ENCODE peak calls at places on chromosomes 12 and 14, in eight cellular contexts. L, H, Q, P, B, V, R and A are unnamed samples.

GRCh38 chr14:81269100-81269978 is 48.6 kb upstream of the GTF2A1 start:
- DNase-seq in L (no peak), V (peak), P (peak), H (no peak), Q (peak), R (no peak), B (no peak), A (no peak)

GRCh38 chr12:103635419-103635818 is 48.3 kb downstream of the STAB2 start:
- DNase-seq in Q (no peak), V (no peak), H (no peak), B (no peak), L (no peak), R (no peak), P (no peak), A (no peak)

GRCh38 chr14:77376771-77377501 is at the start of the genes SAMD15 and TMED8:
- DNase-seq in H (peak), V (peak), R (peak), L (peak), P (peak), Q (peak), B (peak), A (peak)

GRCh38 chr12:79373896-79374499 is 316.8 kb downstream of the PAWR start:
- DNase-seq in Q (peak), H (no peak), V (no peak), B (no peak), P (peak), L (no peak), R (no peak), A (no peak)

GRCh38 chr12:15963271-15963670 is 52.1 kb downstream of the DERA start:
- DNase-seq in H (no peak), V (no peak), B (no peak), P (peak), Q (no peak), R (no peak), L (no peak), A (no peak)

GRCh38 chr14:91029451-91030217 is 30.8 kb downstream of the RPS6KA5 start:
- DNase-seq in Q (no peak), L (no peak), B (no peak), R (no peak), V (no peak), H (no peak), P (no peak), A (no peak)

GRCh38 chr12:10392394-10392930 is 2.6 kb upstream of the KLRK1 start:
- DNase-seq in P (peak), H (peak), L (no peak), Q (no peak), V (no peak), B (no peak), R (peak), A (no peak)

GRCh38 chr14:81272322-81272721 is 51.6 kb upstream of the GTF2A1 start:
- DNase-seq in R (no peak), L (no peak), P (no peak), Q (no peak), B (no peak), V (no peak), H (no peak), A (no peak)

GRCh38 chr12:100566887-100567637 is 6.4 kb upstream of the GAS2L3 start:
- DNase-seq in V (no peak), L (no peak), P (peak), H (no peak), Q (no peak), R (no peak), B (no peak), A (no peak)

GRCh38 chr12:47052274-47052673 is 27.1 kb upstream of the PCED1B start:
- DNase-seq in R (no peak), P (no peak), H (no peak), Q (no peak), V (no peak), B (no peak), L (no peak), A (no peak)

GRCh38 chr12:117236456-117237001 is 46.3 kb upstream of the FBXO21 start:
- DNase-seq in R (peak), Q (peak), H (peak), V (peak), P (peak), L (peak), B (peak), A (peak)

GRCh38 chr14:99598774-99599173 is 5.2 kb downstream of the CCDC85C start:
- DNase-seq in H (no peak), Q (no peak), V (no peak), B (no peak), L (no peak), P (no peak), R (no peak), A (no peak)

GRCh38 chr12:43345023-43345422 is 207.0 kb downstream of the ADAMTS20 start:
- DNase-seq in V (no peak), P (no peak), B (no peak), R (no peak), L (no peak), Q (no peak), H (no peak), A (no peak)

GRCh38 chr12:124756730-124757129 is 106.9 kb downstream of the SCARB1 start:
- DNase-seq in H (no peak), V (no peak), B (no peak), L (no peak), P (no peak), R (no peak), Q (no peak), A (no peak)

GRCh38 chr12:124755801-124756148 is 107.9 kb downstream of the SCARB1 start:
- DNase-seq in L (no peak), V (no peak), Q (no peak), R (no peak), H (no peak), P (no peak), B (no peak), A (no peak)

GRCh38 chr12:124754949-124755800 is 108.5 kb downstream of the SCARB1 start:
- DNase-seq in L (peak), V (no peak), P (peak), B (peak), R (peak), H (peak), Q (peak), A (peak)

GRCh38 chr12:124757329-124757728 is 106.3 kb downstream of the SCARB1 start:
- DNase-seq in B (no peak), R (no peak), H (no peak), Q (no peak), V (no peak), P (no peak), L (no peak), A (no peak)

DNA sequence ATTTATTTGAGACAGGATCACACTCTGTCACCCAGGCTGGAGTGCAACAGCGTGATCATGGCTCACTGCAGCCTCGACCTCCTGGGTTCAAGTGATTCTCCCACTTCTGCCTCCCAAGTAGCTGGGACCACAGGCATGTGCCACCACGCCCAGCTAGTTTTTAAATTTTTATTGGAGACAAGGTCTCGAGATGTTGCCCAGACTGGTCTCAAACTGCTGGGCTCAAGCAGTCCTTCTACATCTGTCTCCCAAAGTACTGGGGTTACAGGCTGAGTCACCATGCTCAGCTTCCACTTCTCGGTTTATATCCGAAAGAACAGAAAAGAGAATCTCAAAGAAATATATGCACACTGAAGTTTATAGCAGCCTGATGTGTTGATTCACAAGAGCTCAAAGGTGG is 107.5 kb downstream of the SCARB1 start:
- DNase-seq in H (no peak), B (no peak), R (no peak), V (no peak), L (no peak), P (no peak), Q (no peak), A (no peak)
- H3K27ac ChIP-seq in H (peak), B (peak), R (peak), V (peak), L (peak), P (no peak), Q (no peak), A (peak)

DNA sequence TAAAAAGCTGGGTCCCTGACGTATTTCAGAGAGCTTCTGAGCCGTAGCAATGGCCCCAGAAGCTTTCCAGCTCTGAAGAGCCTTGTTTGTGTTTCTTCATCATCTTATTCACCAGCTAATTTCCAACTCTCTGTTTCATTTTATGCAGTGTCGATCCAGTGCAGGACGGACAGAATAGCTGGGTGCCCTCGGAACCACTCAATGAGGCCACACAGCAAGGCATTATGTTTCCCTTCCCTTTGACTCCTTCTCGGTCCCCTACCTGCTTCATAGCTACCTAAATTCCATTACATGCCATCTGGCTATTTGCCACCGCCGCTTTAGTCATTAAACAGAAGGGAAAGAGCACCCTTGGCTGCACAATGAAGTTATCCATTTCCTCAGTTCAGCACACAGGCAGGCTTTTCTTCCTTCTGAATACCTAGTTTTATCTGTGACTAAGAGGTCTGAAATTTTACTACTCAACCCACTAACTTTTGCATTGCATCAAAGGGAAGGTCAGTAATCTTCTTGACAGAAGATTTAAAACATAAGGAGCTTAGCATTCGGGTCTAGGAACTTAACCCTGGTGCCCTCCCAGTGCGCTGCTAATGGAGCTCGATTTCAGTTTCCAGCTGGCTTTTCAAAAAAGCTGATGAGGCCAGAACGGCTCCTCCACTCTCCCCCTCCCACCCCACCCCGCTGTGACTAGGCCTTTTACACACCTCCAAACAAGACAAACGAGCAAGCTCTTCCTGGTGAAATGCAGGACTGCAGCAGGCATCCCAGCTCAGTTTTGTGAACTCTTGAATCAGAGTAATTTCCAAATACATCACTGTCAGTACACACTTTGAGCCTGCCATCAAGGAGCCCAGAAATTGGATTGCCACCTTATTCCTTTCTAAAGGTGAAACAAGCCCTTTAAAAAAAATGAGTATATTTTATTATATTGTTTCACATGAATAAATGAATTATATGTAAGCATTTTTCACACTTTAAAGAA is 176.7 kb downstream of the GXYLT1 start:
- DNase-seq in B (no peak), V (no peak), H (no peak), R (no peak), P (no peak), L (no peak), Q (peak), A (no peak)
- H3K27ac ChIP-seq in B (no peak), V (no peak), H (no peak), R (no peak), P (no peak), L (no peak), Q (peak), A (no peak)

GRCh38 chr12:112124918-112125249 is 476 bp upstream of the TRAFD1 start:
- DNase-seq in V (no peak), P (no peak), Q (no peak), R (no peak), B (no peak), L (no peak), H (no peak), A (no peak)
- H3K27ac ChIP-seq in V (no peak), P (no peak), Q (no peak), R (no peak), B (peak), L (no peak), H (peak), A (no peak)

GRCh38 chr12:96425973-96426372 is 25.7 kb upstream of the CDK17 start:
- DNase-seq in R (no peak), L (no peak), Q (no peak), V (no peak), B (no peak), H (no peak), P (peak), A (no peak)
- H3K27ac ChIP-seq in R (no peak), L (no peak), Q (no peak), V (no peak), B (no peak), H (no peak), P (peak), A (no peak)

GRCh38 chr14:51304428-51304827 is 64.4 kb downstream of the TMX1 start:
- DNase-seq in V (no peak), B (no peak), P (peak), Q (peak), L (no peak), H (no peak), R (no peak), A (no peak)
- H3K27ac ChIP-seq in V (no peak), B (no peak), P (peak), Q (no peak), L (no peak), H (no peak), R (no peak), A (peak)

GRCh38 chr12:19591951-19592350 is 152.7 kb downstream of the AEBP2 start:
- DNase-seq in V (no peak), Q (no peak), B (no peak), L (no peak), R (no peak), H (no peak), P (no peak), A (no peak)

GRCh38 chr12:19597304-19598066 is 158.2 kb downstream of the AEBP2 start:
- DNase-seq in Q (peak), H (no peak), P (no peak), B (no peak), V (no peak), L (no peak), R (no peak), A (no peak)

DNA sequence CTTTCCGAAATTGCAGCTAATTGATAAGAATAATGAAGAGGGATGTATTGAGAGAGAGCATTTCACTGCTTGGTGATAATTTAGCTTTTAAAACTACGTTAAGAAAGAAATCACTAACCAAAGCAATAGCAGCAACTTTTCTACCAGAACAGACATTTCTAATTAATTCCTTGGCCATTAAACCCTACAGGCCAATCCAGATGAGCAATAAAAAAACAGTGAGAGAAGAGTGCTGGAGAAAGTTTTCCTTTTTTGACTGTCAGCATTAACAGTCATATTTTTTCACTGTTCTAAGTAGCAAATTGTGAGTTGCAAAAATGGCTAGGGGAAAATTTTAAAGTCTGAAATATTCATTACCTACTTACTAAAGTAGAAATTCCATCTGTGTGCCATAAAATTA is 157.5 kb downstream of the AEBP2 start:
- DNase-seq in P (no peak), L (no peak), R (no peak), B (no peak), H (no peak), V (no peak), Q (no peak), A (no peak)
- H3K27ac ChIP-seq in P (no peak), L (no peak), R (no peak), B (no peak), H (no peak), V (no peak), Q (no peak), A (peak)

GRCh38 chr14:58108717-58109116 is 43.3 kb downstream of the ARMH4 start:
- DNase-seq in B (no peak), Q (no peak), V (no peak), H (no peak), P (no peak), R (no peak), L (no peak), A (no peak)

GRCh38 chr14:58107041-58107440 is 45.0 kb downstream of the ARMH4 start:
- DNase-seq in L (no peak), Q (no peak), H (no peak), B (no peak), P (no peak), R (no peak), V (no peak), A (no peak)

GRCh38 chr14:58107947-58108552 is 44.0 kb downstream of the ARMH4 start:
- DNase-seq in H (no peak), Q (peak), P (peak), L (no peak), V (peak), B (no peak), R (no peak), A (no peak)

GRCh38 chr14:58106446-58106845 is 45.6 kb downstream of the ARMH4 start:
- DNase-seq in H (no peak), V (no peak), R (no peak), Q (no peak), B (no peak), P (no peak), L (no peak), A (no peak)

GRCh38 chr14:58104808-58105207 is 47.2 kb downstream of the ARMH4 start:
- DNase-seq in B (no peak), V (no peak), R (no peak), L (no peak), Q (no peak), H (no peak), P (peak), A (no peak)
- H3K27ac ChIP-seq in B (no peak), V (no peak), R (no peak), L (no peak), Q (no peak), H (peak), P (no peak), A (no peak)

GRCh38 chr14:20866194-20866593 is 25.0 kb upstream of the RNASE3 start:
- DNase-seq in Q (no peak), B (no peak), L (no peak), H (no peak), R (no peak), P (no peak), V (no peak), A (no peak)
- H3K27ac ChIP-seq in Q (no peak), B (no peak), L (no peak), H (no peak), R (no peak), P (no peak), V (no peak), A (no peak)